ENCODE peak calls at places on chromosomes 1 and 21, in eight cellular contexts. One of them, this sample, is unnamed.

GRCh38 chr1:215891266-215891665 is 324.2 kb downstream of the KCTD3 start:
- DNase-seq in colonic mucosa: no peak
- DNase-seq in prostate gland: no peak
- DNase-seq in stomach: no peak
- DNase-seq in AG04450: no peak
- DNase-seq in uterus: no peak
- DNase-seq in HFF-Myc: no peak
- DNase-seq in suprapubic skin: no peak
- DNase-seq in this sample: no peak

GRCh38 chr1:23384312-23385058 is 14.8 kb upstream of the ZNF436 start:
- DNase-seq in colonic mucosa: no peak
- DNase-seq in prostate gland: no peak
- DNase-seq in stomach: no peak
- DNase-seq in AG04450: no peak
- DNase-seq in uterus: no peak
- DNase-seq in HFF-Myc: no peak
- DNase-seq in suprapubic skin: no peak
- DNase-seq in this sample: peak; percentile 23

GRCh38 chr1:39852214-39852791 is 31.0 kb downstream of the TRIT1 start:
- DNase-seq in colonic mucosa: no peak
- DNase-seq in prostate gland: peak; percentile 67
- DNase-seq in stomach: no peak
- DNase-seq in AG04450: no peak
- DNase-seq in uterus: no peak
- DNase-seq in HFF-Myc: no peak
- DNase-seq in suprapubic skin: no peak
- DNase-seq in this sample: no peak

GRCh38 chr1:58881471-58881994 is 97.7 kb upstream of the JUN start:
- DNase-seq in colonic mucosa: peak; percentile 83
- DNase-seq in prostate gland: no peak
- DNase-seq in stomach: peak; percentile 69
- DNase-seq in AG04450: no peak
- DNase-seq in uterus: peak; percentile 31
- DNase-seq in HFF-Myc: no peak
- DNase-seq in suprapubic skin: no peak
- DNase-seq in this sample: no peak

GRCh38 chr21:46239817-46240325 is 11.3 kb upstream of the LSS start:
- DNase-seq in colonic mucosa: no peak
- DNase-seq in prostate gland: no peak
- DNase-seq in stomach: no peak
- DNase-seq in AG04450: no peak
- DNase-seq in uterus: no peak
- DNase-seq in HFF-Myc: no peak
- DNase-seq in suprapubic skin: no peak
- DNase-seq in this sample: no peak

GRCh38 chr1:101136739-101137138 is 100.1 kb upstream of the S1PR1 start:
- DNase-seq in colonic mucosa: no peak
- DNase-seq in prostate gland: no peak
- DNase-seq in stomach: no peak
- DNase-seq in AG04450: no peak
- DNase-seq in uterus: no peak
- DNase-seq in HFF-Myc: no peak
- DNase-seq in suprapubic skin: no peak
- DNase-seq in this sample: no peak

GRCh38 chr1:210259496-210259895 is 26.9 kb downstream of the SERTAD4 start:
- DNase-seq in colonic mucosa: no peak
- DNase-seq in prostate gland: no peak
- DNase-seq in stomach: no peak
- DNase-seq in AG04450: peak; percentile 32
- DNase-seq in uterus: no peak
- DNase-seq in HFF-Myc: peak; percentile 93
- DNase-seq in suprapubic skin: no peak
- DNase-seq in this sample: no peak

GRCh38 chr1:21355956-21356355 is 65.7 kb upstream of the ECE1 start:
- DNase-seq in colonic mucosa: no peak
- DNase-seq in prostate gland: no peak
- DNase-seq in stomach: no peak
- DNase-seq in AG04450: no peak
- DNase-seq in uterus: no peak
- DNase-seq in HFF-Myc: no peak
- DNase-seq in suprapubic skin: no peak
- DNase-seq in this sample: no peak

GRCh38 chr1:149849947-149850360 is 49.4 kb upstream of the BOLA1 start:
- DNase-seq in colonic mucosa: peak; percentile 18
- DNase-seq in prostate gland: peak; percentile 3
- DNase-seq in stomach: no peak
- DNase-seq in AG04450: no peak
- DNase-seq in uterus: no peak
- DNase-seq in HFF-Myc: no peak
- DNase-seq in suprapubic skin: no peak
- DNase-seq in this sample: no peak

GRCh38 chr1:239616686-239617085 is 230.3 kb downstream of the CHRM3 start:
- DNase-seq in colonic mucosa: no peak
- DNase-seq in prostate gland: no peak
- DNase-seq in stomach: no peak
- DNase-seq in AG04450: no peak
- DNase-seq in uterus: no peak
- DNase-seq in HFF-Myc: no peak
- DNase-seq in suprapubic skin: no peak
- DNase-seq in this sample: no peak

GRCh38 chr1:210293191-210293607 is 35.5 kb upstream of the HHAT start:
- DNase-seq in colonic mucosa: peak; percentile 33
- DNase-seq in prostate gland: no peak
- DNase-seq in stomach: peak; percentile 53
- DNase-seq in AG04450: peak; percentile 59
- DNase-seq in uterus: peak; percentile 71
- DNase-seq in HFF-Myc: peak; percentile 87
- DNase-seq in suprapubic skin: peak; percentile 73
- DNase-seq in this sample: no peak

GRCh38 chr1:41313661-41314131 is 47.5 kb upstream of the FOXO6 start:
- DNase-seq in colonic mucosa: no peak
- DNase-seq in prostate gland: no peak
- DNase-seq in stomach: no peak
- DNase-seq in AG04450: no peak
- DNase-seq in uterus: no peak
- DNase-seq in HFF-Myc: no peak
- DNase-seq in suprapubic skin: no peak
- DNase-seq in this sample: no peak

GRCh38 chr21:35208810-35209517 is 159.9 kb upstream of the RUNX1 start:
- DNase-seq in colonic mucosa: no peak
- DNase-seq in prostate gland: no peak
- DNase-seq in stomach: no peak
- DNase-seq in AG04450: peak; percentile 77
- DNase-seq in uterus: no peak
- DNase-seq in HFF-Myc: no peak
- DNase-seq in suprapubic skin: no peak
- DNase-seq in this sample: no peak

GRCh38 chr1:3691421-3692204 is 39.3 kb downstream of the TP73 start:
- DNase-seq in colonic mucosa: no peak
- DNase-seq in prostate gland: no peak
- DNase-seq in stomach: no peak
- DNase-seq in AG04450: no peak
- DNase-seq in uterus: no peak
- DNase-seq in HFF-Myc: no peak
- DNase-seq in suprapubic skin: no peak
- DNase-seq in this sample: no peak

GRCh38 chr1:24928631-24929090 is 1.4 kb downstream of the RUNX3 start:
- DNase-seq in colonic mucosa: no peak
- DNase-seq in prostate gland: no peak
- DNase-seq in stomach: no peak
- DNase-seq in AG04450: no peak
- DNase-seq in uterus: no peak
- DNase-seq in HFF-Myc: no peak
- DNase-seq in suprapubic skin: no peak
- DNase-seq in this sample: no peak

GRCh38 chr1:82013702-82014101 is 213.0 kb downstream of the ADGRL2 start:
- DNase-seq in colonic mucosa: no peak
- DNase-seq in prostate gland: no peak
- DNase-seq in stomach: no peak
- DNase-seq in AG04450: no peak
- DNase-seq in uterus: no peak
- DNase-seq in HFF-Myc: no peak
- DNase-seq in suprapubic skin: no peak
- DNase-seq in this sample: no peak

GRCh38 chr1:82019512-82019911 is 218.8 kb downstream of the ADGRL2 start:
- DNase-seq in colonic mucosa: no peak
- DNase-seq in prostate gland: no peak
- DNase-seq in stomach: no peak
- DNase-seq in AG04450: no peak
- DNase-seq in uterus: no peak
- DNase-seq in HFF-Myc: no peak
- DNase-seq in suprapubic skin: no peak
- DNase-seq in this sample: no peak

GRCh38 chr1:82018319-82018718 is 217.6 kb downstream of the ADGRL2 start:
- DNase-seq in colonic mucosa: no peak
- DNase-seq in prostate gland: no peak
- DNase-seq in stomach: no peak
- DNase-seq in AG04450: no peak
- DNase-seq in uterus: no peak
- DNase-seq in HFF-Myc: no peak
- DNase-seq in suprapubic skin: no peak
- DNase-seq in this sample: no peak

GRCh38 chr1:82015444-82015843 is 214.7 kb downstream of the ADGRL2 start:
- DNase-seq in colonic mucosa: no peak
- DNase-seq in prostate gland: no peak
- DNase-seq in stomach: no peak
- DNase-seq in AG04450: no peak
- DNase-seq in uterus: no peak
- DNase-seq in HFF-Myc: no peak
- DNase-seq in suprapubic skin: no peak
- DNase-seq in this sample: no peak
- TF ChIP-seq CTCF in colonic mucosa: no peak
- TF ChIP-seq CTCF in prostate gland: no peak
- TF ChIP-seq CTCF in stomach: no peak
- TF ChIP-seq CTCF in AG04450: no peak
- TF ChIP-seq CTCF in uterus: no peak
- TF ChIP-seq CTCF in HFF-Myc: no peak
- TF ChIP-seq CTCF in suprapubic skin: no peak
- TF ChIP-seq CTCF in this sample: no peak

GRCh38 chr1:223144914-223145313 is 1.9 kb upstream of the TLR5 start:
- DNase-seq in colonic mucosa: no peak
- DNase-seq in prostate gland: no peak
- DNase-seq in stomach: no peak
- DNase-seq in AG04450: no peak
- DNase-seq in uterus: no peak
- DNase-seq in HFF-Myc: no peak
- DNase-seq in suprapubic skin: no peak
- DNase-seq in this sample: no peak

GRCh38 chr1:223142269-223142668 is 779 bp downstream of the TLR5 start:
- DNase-seq in colonic mucosa: no peak
- DNase-seq in prostate gland: no peak
- DNase-seq in stomach: no peak
- DNase-seq in AG04450: no peak
- DNase-seq in uterus: no peak
- DNase-seq in HFF-Myc: no peak
- DNase-seq in suprapubic skin: no peak
- DNase-seq in this sample: no peak

GRCh38 chr1:223142795-223143759 is at the start of gene TLR5:
- DNase-seq in colonic mucosa: peak; percentile 94
- DNase-seq in prostate gland: peak; percentile 86
- DNase-seq in stomach: peak; percentile 94
- DNase-seq in AG04450: no peak
- DNase-seq in uterus: peak; percentile 82
- DNase-seq in HFF-Myc: no peak
- DNase-seq in suprapubic skin: peak; percentile 89
- DNase-seq in this sample: no peak

GRCh38 chr1:223144431-223144830 is 1.4 kb upstream of the TLR5 start:
- DNase-seq in colonic mucosa: no peak
- DNase-seq in prostate gland: no peak
- DNase-seq in stomach: no peak
- DNase-seq in AG04450: no peak
- DNase-seq in uterus: no peak
- DNase-seq in HFF-Myc: no peak
- DNase-seq in suprapubic skin: no peak
- DNase-seq in this sample: no peak

DNA sequence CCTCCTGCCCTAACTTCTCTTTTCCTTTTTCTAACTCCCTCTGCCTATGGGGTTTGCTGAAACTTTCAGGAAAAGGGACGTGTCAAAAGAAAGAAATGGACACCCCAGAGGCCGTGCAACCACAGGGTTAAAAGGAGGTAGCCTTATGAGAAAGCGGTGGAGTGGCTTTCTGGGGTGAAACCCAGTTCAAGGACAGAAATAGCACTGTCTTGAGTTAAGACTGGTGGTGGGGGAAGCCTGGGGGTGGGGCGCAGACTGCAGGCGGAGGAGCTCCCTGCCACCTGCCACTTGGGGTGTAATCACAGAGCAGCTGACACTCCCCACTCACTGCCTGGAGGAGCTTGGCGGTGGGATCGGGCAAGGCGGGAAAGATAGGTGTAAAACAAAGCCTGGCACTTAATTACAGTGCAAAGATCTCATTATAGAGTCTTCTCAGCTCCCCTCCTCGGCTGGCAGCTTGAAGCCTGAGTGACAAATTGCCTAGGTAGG is 756 bp upstream of the TLR5 start:
- DNase-seq in colonic mucosa: peak; percentile 53
- DNase-seq in prostate gland: no peak
- DNase-seq in stomach: peak; percentile 35
- DNase-seq in AG04450: no peak
- DNase-seq in uterus: no peak
- DNase-seq in HFF-Myc: no peak
- DNase-seq in suprapubic skin: no peak
- DNase-seq in this sample: no peak
- H3K4me3 ChIP-seq in colonic mucosa: no peak overlapping the region
- H3K4me3 ChIP-seq in prostate gland: no peak overlapping the region
- H3K4me3 ChIP-seq in stomach: no peak overlapping the region
- H3K4me3 ChIP-seq in AG04450: no peak overlapping the region
- H3K4me3 ChIP-seq in uterus: no peak overlapping the region
- H3K4me3 ChIP-seq in HFF-Myc: no peak overlapping the region
- H3K4me3 ChIP-seq in suprapubic skin: peak overlapping the region; percentile 68
- H3K4me3 ChIP-seq in this sample: no peak overlapping the region

GRCh38 chr1:18575620-18576019 is 55.0 kb upstream of the PAX7 start:
- DNase-seq in colonic mucosa: peak; percentile 64
- DNase-seq in prostate gland: peak; percentile 28
- DNase-seq in stomach: peak; percentile 80
- DNase-seq in AG04450: no peak
- DNase-seq in uterus: no peak
- DNase-seq in HFF-Myc: no peak
- DNase-seq in suprapubic skin: peak; percentile 73
- DNase-seq in this sample: no peak
- TF ChIP-seq CTCF in colonic mucosa: peak; percentile 43
- TF ChIP-seq CTCF in prostate gland: peak; percentile 67
- TF ChIP-seq CTCF in stomach: no peak
- TF ChIP-seq CTCF in AG04450: peak; percentile 70
- TF ChIP-seq CTCF in uterus: peak; percentile 57
- TF ChIP-seq CTCF in HFF-Myc: peak; percentile 74
- TF ChIP-seq CTCF in suprapubic skin: peak; percentile 63
- TF ChIP-seq CTCF in this sample: peak; percentile 76

DNA sequence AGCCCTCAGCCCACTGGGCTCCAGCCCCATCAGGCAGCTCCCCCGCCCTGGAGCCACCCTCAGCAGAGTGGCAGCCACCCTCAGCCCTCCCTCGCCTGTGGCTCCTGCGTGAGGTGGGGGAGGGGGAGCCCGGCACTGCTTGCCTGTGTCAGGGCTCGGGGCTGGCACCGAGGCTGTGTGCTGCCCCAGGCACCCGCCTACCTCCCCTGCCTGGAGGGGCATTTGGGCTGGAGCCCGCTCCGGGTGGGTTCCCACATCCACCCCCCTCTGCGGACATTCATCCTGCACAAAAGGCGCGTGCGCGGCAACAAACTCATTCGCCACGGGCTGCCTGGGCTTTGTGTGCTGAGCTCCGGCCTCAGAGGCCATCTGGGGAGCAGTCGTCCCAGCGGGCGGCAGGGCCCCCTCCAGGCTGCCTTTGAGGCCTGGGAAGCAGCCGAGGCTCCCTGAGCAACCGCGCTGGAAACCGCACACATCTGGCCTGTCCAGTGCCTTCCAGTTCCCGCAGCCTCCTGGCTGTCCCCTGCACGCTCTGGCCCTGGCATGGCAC is 12.6 kb upstream of the TNFRSF14 start:
- DNase-seq in colonic mucosa: no peak
- DNase-seq in prostate gland: no peak
- DNase-seq in stomach: peak; percentile 47
- DNase-seq in AG04450: no peak
- DNase-seq in uterus: no peak
- DNase-seq in HFF-Myc: no peak
- DNase-seq in suprapubic skin: no peak
- DNase-seq in this sample: no peak
- H3K4me3 ChIP-seq in colonic mucosa: no peak overlapping the region
- H3K4me3 ChIP-seq in prostate gland: no peak overlapping the region
- H3K4me3 ChIP-seq in stomach: no peak overlapping the region
- H3K4me3 ChIP-seq in AG04450: no peak overlapping the region
- H3K4me3 ChIP-seq in uterus: no peak overlapping the region
- H3K4me3 ChIP-seq in HFF-Myc: no peak overlapping the region
- H3K4me3 ChIP-seq in suprapubic skin: no peak overlapping the region
- H3K4me3 ChIP-seq in this sample: peak overlapping the region; percentile 18